ENCODE peak calls at places on chromosomes 4 and X, in eight cellular contexts. One of them, this sample, is unnamed.
A peak's percentile ranks its signal among the peaks of the same experiment; 100 is the strongest.

GRCh38 chr4:40205259-40206198 is 8.7 kb downstream of the RHOH start:
- DNase-seq in GM12865: peak; percentile 95
- DNase-seq in foreskin fibroblast: no peak
- DNase-seq in coronary artery: no peak
- DNase-seq in upper lobe of right lung: no peak
- DNase-seq in MM.1S: peak; percentile 86
- DNase-seq in colonic mucosa: no peak
- DNase-seq in tibial nerve: no peak
- DNase-seq in this sample: no peak

GRCh38 chrX:118459494-118459893 is 36.1 kb upstream of the DOCK11 start:
- DNase-seq in GM12865: peak; percentile 44
- DNase-seq in foreskin fibroblast: peak; percentile 67
- DNase-seq in coronary artery: no peak
- DNase-seq in upper lobe of right lung: no peak
- DNase-seq in MM.1S: peak; percentile 46
- DNase-seq in colonic mucosa: no peak
- DNase-seq in tibial nerve: peak; percentile 9
- DNase-seq in this sample: peak; percentile 26

GRCh38 chrX:124280294-124280902 is 52.1 kb upstream of the TEX13D start:
- DNase-seq in GM12865: no peak
- DNase-seq in foreskin fibroblast: peak; percentile 2
- DNase-seq in coronary artery: no peak
- DNase-seq in upper lobe of right lung: no peak
- DNase-seq in MM.1S: no peak
- DNase-seq in colonic mucosa: no peak
- DNase-seq in tibial nerve: no peak
- DNase-seq in this sample: no peak

GRCh38 chrX:115367956-115368355 is 78.4 kb downstream of the LUZP4 start:
- DNase-seq in GM12865: no peak
- DNase-seq in foreskin fibroblast: peak; percentile 22
- DNase-seq in coronary artery: no peak
- DNase-seq in upper lobe of right lung: no peak
- DNase-seq in MM.1S: no peak
- DNase-seq in colonic mucosa: no peak
- DNase-seq in tibial nerve: no peak
- DNase-seq in this sample: no peak

GRCh38 chrX:121010218-121010617 is 24.7 kb upstream of the CT47A1 start:
- DNase-seq in GM12865: no peak
- DNase-seq in foreskin fibroblast: no peak
- DNase-seq in coronary artery: no peak
- DNase-seq in upper lobe of right lung: no peak
- DNase-seq in MM.1S: no peak
- DNase-seq in colonic mucosa: no peak
- DNase-seq in tibial nerve: no peak
- DNase-seq in this sample: no peak

GRCh38 chrX:40434947-40435346 is 145.8 kb upstream of the ATP6AP2 start:
- DNase-seq in GM12865: no peak
- DNase-seq in foreskin fibroblast: peak; percentile 4
- DNase-seq in coronary artery: no peak
- DNase-seq in upper lobe of right lung: no peak
- DNase-seq in MM.1S: no peak
- DNase-seq in colonic mucosa: no peak
- DNase-seq in tibial nerve: peak; percentile 5
- DNase-seq in this sample: no peak

GRCh38 chrX:40150503-40150902 is 52.7 kb upstream of the BCOR start:
- DNase-seq in GM12865: no peak
- DNase-seq in foreskin fibroblast: peak; percentile 31
- DNase-seq in coronary artery: no peak
- DNase-seq in upper lobe of right lung: no peak
- DNase-seq in MM.1S: no peak
- DNase-seq in colonic mucosa: no peak
- DNase-seq in tibial nerve: no peak
- DNase-seq in this sample: no peak

GRCh38 chrX:53481093-53481492 is 46.9 kb upstream of the HSD17B10 start:
- DNase-seq in GM12865: peak; percentile 2
- DNase-seq in foreskin fibroblast: peak; percentile 19
- DNase-seq in coronary artery: no peak
- DNase-seq in upper lobe of right lung: no peak
- DNase-seq in MM.1S: no peak
- DNase-seq in colonic mucosa: peak; percentile 31
- DNase-seq in tibial nerve: no peak
- DNase-seq in this sample: no peak

GRCh38 chr4:47278631-47279030 is 184.9 kb downstream of the COMMD8 start:
- DNase-seq in GM12865: no peak
- DNase-seq in foreskin fibroblast: peak; percentile 10
- DNase-seq in coronary artery: no peak
- DNase-seq in upper lobe of right lung: no peak
- DNase-seq in MM.1S: no peak
- DNase-seq in colonic mucosa: no peak
- DNase-seq in tibial nerve: no peak
- DNase-seq in this sample: no peak

GRCh38 chr4:55255171-55255570 is 90.9 kb upstream of the SRD5A3 start:
- DNase-seq in GM12865: no peak
- DNase-seq in foreskin fibroblast: peak; percentile 80
- DNase-seq in coronary artery: no peak
- DNase-seq in upper lobe of right lung: no peak
- DNase-seq in MM.1S: no peak
- DNase-seq in colonic mucosa: no peak
- DNase-seq in tibial nerve: no peak
- DNase-seq in this sample: no peak

GRCh38 chrX:9670136-9670905 is 95.3 kb downstream of the GPR143 start:
- DNase-seq in GM12865: no peak
- DNase-seq in foreskin fibroblast: peak; percentile 16
- DNase-seq in coronary artery: no peak
- DNase-seq in upper lobe of right lung: no peak
- DNase-seq in MM.1S: no peak
- DNase-seq in colonic mucosa: no peak
- DNase-seq in tibial nerve: no peak
- DNase-seq in this sample: peak; percentile 24

GRCh38 chr4:1503583-1504471 is 97.6 kb upstream of the NKX1-1 start:
- DNase-seq in GM12865: no peak
- DNase-seq in foreskin fibroblast: no peak
- DNase-seq in coronary artery: peak; percentile 54
- DNase-seq in upper lobe of right lung: peak; percentile 57
- DNase-seq in MM.1S: no peak
- DNase-seq in colonic mucosa: no peak
- DNase-seq in tibial nerve: no peak
- DNase-seq in this sample: no peak

GRCh38 chr4:48271626-48272025 is 2.0 kb upstream of the TEC start:
- DNase-seq in GM12865: no peak
- DNase-seq in foreskin fibroblast: no peak
- DNase-seq in coronary artery: no peak
- DNase-seq in upper lobe of right lung: no peak
- DNase-seq in MM.1S: no peak
- DNase-seq in colonic mucosa: no peak
- DNase-seq in tibial nerve: no peak
- DNase-seq in this sample: no peak

GRCh38 chr4:118758293-118758692 is 73.1 kb downstream of the METTL14 start:
- DNase-seq in GM12865: no peak
- DNase-seq in foreskin fibroblast: peak; percentile 54
- DNase-seq in coronary artery: no peak
- DNase-seq in upper lobe of right lung: no peak
- DNase-seq in MM.1S: no peak
- DNase-seq in colonic mucosa: no peak
- DNase-seq in tibial nerve: no peak
- DNase-seq in this sample: no peak

GRCh38 chr4:62208921-62209320 is 1008.8 kb downstream of the ADGRL3 start:
- DNase-seq in GM12865: no peak
- DNase-seq in foreskin fibroblast: no peak
- DNase-seq in coronary artery: no peak
- DNase-seq in upper lobe of right lung: no peak
- DNase-seq in MM.1S: no peak
- DNase-seq in colonic mucosa: no peak
- DNase-seq in tibial nerve: no peak
- DNase-seq in this sample: no peak

GRCh38 chr4:72077346-72077745 is 45.5 kb downstream of the NPFFR2 start:
- DNase-seq in GM12865: no peak
- DNase-seq in foreskin fibroblast: no peak
- DNase-seq in coronary artery: no peak
- DNase-seq in upper lobe of right lung: no peak
- DNase-seq in MM.1S: no peak
- DNase-seq in colonic mucosa: no peak
- DNase-seq in tibial nerve: no peak
- DNase-seq in this sample: no peak

GRCh38 chr4:76744253-76744921 is 153.6 kb downstream of the SOWAHB start:
- DNase-seq in GM12865: no peak
- DNase-seq in foreskin fibroblast: peak; percentile 72
- DNase-seq in coronary artery: no peak
- DNase-seq in upper lobe of right lung: no peak
- DNase-seq in MM.1S: no peak
- DNase-seq in colonic mucosa: no peak
- DNase-seq in tibial nerve: no peak
- DNase-seq in this sample: no peak

GRCh38 chrX:44915361-44915868 is 42.4 kb downstream of the KDM6A start:
- DNase-seq in GM12865: no peak
- DNase-seq in foreskin fibroblast: no peak
- DNase-seq in coronary artery: no peak
- DNase-seq in upper lobe of right lung: no peak
- DNase-seq in MM.1S: no peak
- DNase-seq in colonic mucosa: no peak
- DNase-seq in tibial nerve: no peak
- DNase-seq in this sample: no peak

GRCh38 chr4:8228319-8229250 is 29.5 kb downstream of the SH3TC1 start:
- DNase-seq in GM12865: peak; percentile 93
- DNase-seq in foreskin fibroblast: peak; percentile 75
- DNase-seq in coronary artery: no peak
- DNase-seq in upper lobe of right lung: peak; percentile 92
- DNase-seq in MM.1S: peak; percentile 91
- DNase-seq in colonic mucosa: peak; percentile 67
- DNase-seq in tibial nerve: peak; percentile 58
- DNase-seq in this sample: peak; percentile 50
- H3K4me3 ChIP-seq in GM12865: peak overlapping the region; percentile 2
- H3K4me3 ChIP-seq in foreskin fibroblast: no peak overlapping the region
- H3K4me3 ChIP-seq in coronary artery: peak overlapping the region; percentile 17
- H3K4me3 ChIP-seq in upper lobe of right lung: no peak overlapping the region
- H3K4me3 ChIP-seq in MM.1S: no peak overlapping the region
- H3K4me3 ChIP-seq in colonic mucosa: no peak overlapping the region
- H3K4me3 ChIP-seq in tibial nerve: no peak overlapping the region
- H3K4me3 ChIP-seq in this sample: no peak overlapping the region

DNA sequence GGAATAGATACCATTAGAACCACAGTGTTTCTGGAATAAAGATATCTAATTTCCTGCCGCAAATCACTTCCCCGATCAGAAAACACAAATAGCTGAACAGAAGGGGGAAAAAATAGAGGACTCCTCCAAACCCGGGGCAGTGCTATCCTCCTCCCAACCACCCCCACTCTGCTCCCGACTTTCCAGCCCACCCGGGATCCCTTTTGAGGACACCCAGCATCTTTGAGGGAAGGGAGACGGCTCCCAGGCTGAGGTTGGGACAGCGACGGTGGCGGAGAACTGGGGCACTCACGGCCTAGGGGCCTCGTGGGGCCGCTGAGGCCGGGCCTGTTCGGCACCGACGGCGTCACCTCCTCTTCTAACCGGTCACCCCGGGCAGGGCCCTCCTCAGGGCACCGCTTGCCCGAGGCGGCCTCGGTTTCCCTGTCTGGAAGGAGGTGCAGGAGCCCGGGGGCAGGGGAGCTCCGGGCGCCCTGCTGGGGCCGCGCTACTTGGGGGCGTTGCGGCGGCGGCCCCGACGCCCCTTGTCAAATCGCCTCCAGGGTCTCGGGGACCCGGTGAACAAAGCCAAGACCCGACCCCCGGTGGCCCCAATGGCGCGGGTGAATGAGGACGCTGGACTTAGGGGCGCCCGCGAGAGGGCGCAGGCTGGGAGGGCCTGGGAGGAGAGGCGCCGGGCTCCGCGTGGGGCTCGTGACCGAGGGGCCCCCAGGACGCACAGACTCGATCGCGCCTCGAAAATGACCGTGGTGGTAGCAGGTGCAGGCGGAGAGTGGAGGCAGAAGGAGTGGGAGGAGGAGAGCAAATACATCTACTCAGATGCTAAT is 6.9 kb upstream of the ARX start:
- DNase-seq in GM12865: no peak
- DNase-seq in foreskin fibroblast: no peak
- DNase-seq in coronary artery: no peak
- DNase-seq in upper lobe of right lung: no peak
- DNase-seq in MM.1S: no peak
- DNase-seq in colonic mucosa: no peak
- DNase-seq in tibial nerve: no peak
- DNase-seq in this sample: no peak
- TF ChIP-seq CTCF in GM12865: no peak
- TF ChIP-seq CTCF in foreskin fibroblast: no peak
- TF ChIP-seq CTCF in coronary artery: no peak
- TF ChIP-seq CTCF in upper lobe of right lung: no peak
- TF ChIP-seq CTCF in MM.1S: no peak
- TF ChIP-seq CTCF in colonic mucosa: no peak
- TF ChIP-seq CTCF in tibial nerve: no peak
- TF ChIP-seq CTCF in this sample: peak; percentile 22

DNA sequence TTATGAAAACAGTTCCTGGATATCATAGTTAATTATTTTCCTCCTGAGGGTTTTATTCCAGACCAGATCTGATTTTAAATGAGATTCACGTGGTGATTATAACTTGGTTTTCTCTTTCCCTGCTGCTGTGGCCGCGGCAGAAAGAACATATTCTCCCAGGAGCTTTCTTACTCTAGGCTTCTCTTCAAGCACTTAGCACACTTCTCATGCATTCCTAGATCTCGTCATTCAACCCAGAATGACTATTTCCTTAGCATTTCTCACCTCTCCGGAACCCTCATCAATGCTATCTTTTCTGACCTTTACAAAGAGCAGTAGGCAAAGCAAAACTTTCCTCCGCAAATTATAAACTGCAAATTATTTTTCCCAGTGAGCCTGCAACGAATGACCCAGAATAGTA is 122.9 kb downstream of the GPAT3 start:
- DNase-seq in GM12865: no peak
- DNase-seq in foreskin fibroblast: no peak
- DNase-seq in coronary artery: no peak
- DNase-seq in upper lobe of right lung: no peak
- DNase-seq in MM.1S: no peak
- DNase-seq in colonic mucosa: no peak
- DNase-seq in tibial nerve: no peak
- DNase-seq in this sample: no peak
- H3K4me3 ChIP-seq in GM12865: no peak overlapping the region
- H3K4me3 ChIP-seq in foreskin fibroblast: no peak overlapping the region
- H3K4me3 ChIP-seq in coronary artery: no peak overlapping the region
- H3K4me3 ChIP-seq in upper lobe of right lung: no peak overlapping the region
- H3K4me3 ChIP-seq in MM.1S: no peak overlapping the region
- H3K4me3 ChIP-seq in colonic mucosa: no peak overlapping the region
- H3K4me3 ChIP-seq in tibial nerve: no peak overlapping the region
- H3K4me3 ChIP-seq in this sample: no peak overlapping the region

GRCh38 chr4:173752610-173753009 is 222.6 kb upstream of the HAND2 start:
- DNase-seq in GM12865: peak; percentile 62
- DNase-seq in foreskin fibroblast: no peak
- DNase-seq in coronary artery: no peak
- DNase-seq in upper lobe of right lung: no peak
- DNase-seq in MM.1S: peak; percentile 24
- DNase-seq in colonic mucosa: peak; percentile 43
- DNase-seq in tibial nerve: no peak
- DNase-seq in this sample: no peak
- TF ChIP-seq CTCF in GM12865: peak; percentile 61
- TF ChIP-seq CTCF in foreskin fibroblast: peak; percentile 40
- TF ChIP-seq CTCF in coronary artery: no peak
- TF ChIP-seq CTCF in upper lobe of right lung: peak; percentile 29
- TF ChIP-seq CTCF in MM.1S: peak; percentile 61
- TF ChIP-seq CTCF in colonic mucosa: no peak
- TF ChIP-seq CTCF in tibial nerve: peak; percentile 6
- TF ChIP-seq CTCF in this sample: peak; percentile 35

GRCh38 chr4:82905205-82905604 is 4.7 kb downstream of the THAP9 start:
- DNase-seq in GM12865: peak; percentile 84
- DNase-seq in foreskin fibroblast: peak; percentile 55
- DNase-seq in coronary artery: no peak
- DNase-seq in upper lobe of right lung: no peak
- DNase-seq in MM.1S: peak; percentile 68
- DNase-seq in colonic mucosa: no peak
- DNase-seq in tibial nerve: no peak
- DNase-seq in this sample: no peak
- H3K4me3 ChIP-seq in GM12865: no peak overlapping the region
- H3K4me3 ChIP-seq in foreskin fibroblast: no peak overlapping the region
- H3K4me3 ChIP-seq in coronary artery: no peak overlapping the region
- H3K4me3 ChIP-seq in upper lobe of right lung: no peak overlapping the region
- H3K4me3 ChIP-seq in MM.1S: no peak overlapping the region
- H3K4me3 ChIP-seq in colonic mucosa: no peak overlapping the region
- H3K4me3 ChIP-seq in tibial nerve: no peak overlapping the region
- H3K4me3 ChIP-seq in this sample: no peak overlapping the region

This sample was measured in astrocyte of the cerebellum.